ENCODE peak calls at places on chromosomes 12 and 14, in four cellular contexts. I is cardiac fibroblast, D is A549, B is EL. E is an unnamed sample.

GRCh38 chr12:75954076-75954475 is 77.5 kb downstream of the PHLDA1 start:
- DNase-seq in I (peak; percentile 94), D (peak; percentile 94), B (peak; percentile 95), E (peak; percentile 96)

GRCh38 chr12:1115471-1116242 is 124.6 kb downstream of the ERC1 start:
- DNase-seq in I (peak; percentile 29), D (no peak), B (peak; percentile 89), E (peak; percentile 21)

GRCh38 chr12:31228811-31229792 is 96.8 kb downstream of the SINHCAF start:
- DNase-seq in I (no peak), D (no peak), B (no peak), E (peak; percentile 70)

GRCh38 chr12:115872919-115873357 is 404.6 kb downstream of the MED13L start:
- DNase-seq in I (no peak), D (peak; percentile 41), B (no peak), E (no peak)

GRCh38 chr12:15662303-15662980 is 126.7 kb downstream of the EPS8 start:
- DNase-seq in I (peak; percentile 90), D (peak; percentile 91), B (peak; percentile 88), E (peak; percentile 95)

GRCh38 chr14:36647417-36647826 is 14.2 kb upstream of the PAX9 start:
- DNase-seq in I (no peak), D (no peak), B (no peak), E (no peak)

GRCh38 chr12:131379758-131380157 is 331.1 kb upstream of the SFSWAP start:
- DNase-seq in I (no peak), D (no peak), B (no peak), E (no peak)

GRCh38 chr14:70097576-70098256 is 91.0 kb downstream of the SLC8A3 start:
- DNase-seq in I (no peak), D (no peak), B (no peak), E (no peak)

GRCh38 chr12:28032811-28033537 is 60.4 kb upstream of the PTHLH start:
- DNase-seq in I (no peak), D (no peak), B (peak; percentile 19), E (peak; percentile 37)

GRCh38 chr12:76216585-76217472 is 131.4 kb downstream of the BBS10 start:
- DNase-seq in I (no peak), D (no peak), B (no peak), E (no peak)

GRCh38 chr12:52007158-52007921 is 594 bp downstream of the TAMALIN start:
- DNase-seq in I (peak; percentile 60), D (no peak), B (no peak), E (no peak)

GRCh38 chr12:113898466-113898865 is 67.7 kb downstream of the RBM19 start:
- DNase-seq in I (no peak), D (no peak), B (no peak), E (no peak)

GRCh38 chr12:132710062-132710421 is 600 bp upstream of the PGAM5 start:
- DNase-seq in I (no peak), D (no peak), B (no peak), E (no peak)

GRCh38 chr14:95185452-95186392 is 28.4 kb upstream of the DICER1 start:
- DNase-seq in I (peak; percentile 90), D (no peak), B (peak; percentile 12), E (no peak)

GRCh38 chr12:13376627-13377373 is 180.3 kb downstream of the EMP1 start:
- DNase-seq in I (no peak), D (peak; percentile 72), B (no peak), E (peak; percentile 78)

GRCh38 chr12:39103552-39104165 is 198.3 kb upstream of the CPNE8 start:
- DNase-seq in I (peak; percentile 69), D (peak; percentile 75), B (peak; percentile 9), E (peak; percentile 48)

GRCh38 chr12:6346942-6347341 is 5.1 kb upstream of the TNFRSF1A start:
- DNase-seq in I (no peak), D (no peak), B (no peak), E (no peak)

GRCh38 chr14:63895510-63895909 is 42.7 kb downstream of the SYNE2 start:
- DNase-seq in I (no peak), D (no peak), B (no peak), E (no peak)

E was measured in Caki2.